ENCODE peak calls at places on chromosome 1, in ten cellular contexts. One of them, this sample, is unnamed. For H3K4me1, the result is how much of the 10 kb centered on the place peaks cover.

GRCh38 chr1:17165823-17166222 is 39.1 kb upstream of the PADI1 start:
- DNase-seq in HCT116: no peak
- DNase-seq in H1: no peak
- DNase-seq in transverse colon: no peak
- DNase-seq in stomach: no peak
- DNase-seq in K562: peak
- DNase-seq in GM12878: no peak
- DNase-seq in spleen: no peak
- DNase-seq in endothelial cell of umbilical vein: no peak
- DNase-seq in vagina: no peak
- DNase-seq in this sample: no peak

GRCh38 chr1:69947837-69948236 is 257.5 kb downstream of the LRRC40 start:
- DNase-seq in HCT116: no peak
- DNase-seq in H1: no peak
- DNase-seq in transverse colon: no peak
- DNase-seq in stomach: no peak
- DNase-seq in K562: no peak
- DNase-seq in GM12878: no peak
- DNase-seq in spleen: no peak
- DNase-seq in endothelial cell of umbilical vein: no peak
- DNase-seq in vagina: no peak
- DNase-seq in this sample: no peak

GRCh38 chr1:171484760-171485374 is 463 bp upstream of the PRRC2C start:
- DNase-seq in HCT116: no peak
- DNase-seq in H1: no peak
- DNase-seq in transverse colon: no peak
- DNase-seq in stomach: no peak
- DNase-seq in K562: no peak
- DNase-seq in GM12878: no peak
- DNase-seq in spleen: no peak
- DNase-seq in endothelial cell of umbilical vein: no peak
- DNase-seq in vagina: no peak
- DNase-seq in this sample: no peak

GRCh38 chr1:72438270-72438669 is 155.9 kb upstream of the NEGR1 start:
- DNase-seq in HCT116: no peak
- DNase-seq in H1: no peak
- DNase-seq in transverse colon: no peak
- DNase-seq in stomach: no peak
- DNase-seq in K562: no peak
- DNase-seq in GM12878: no peak
- DNase-seq in spleen: no peak
- DNase-seq in endothelial cell of umbilical vein: peak
- DNase-seq in vagina: no peak
- DNase-seq in this sample: no peak

GRCh38 chr1:230794431-230794830 is 47.2 kb downstream of the CAPN9 start:
- DNase-seq in HCT116: no peak
- DNase-seq in H1: no peak
- DNase-seq in transverse colon: no peak
- DNase-seq in stomach: no peak
- DNase-seq in K562: no peak
- DNase-seq in GM12878: no peak
- DNase-seq in spleen: no peak
- DNase-seq in endothelial cell of umbilical vein: no peak
- DNase-seq in vagina: peak
- DNase-seq in this sample: no peak

GRCh38 chr1:20105856-20106255 is 13.5 kb downstream of the PLA2G2D start:
- DNase-seq in HCT116: no peak
- DNase-seq in H1: no peak
- DNase-seq in transverse colon: no peak
- DNase-seq in stomach: no peak
- DNase-seq in K562: peak
- DNase-seq in GM12878: no peak
- DNase-seq in spleen: no peak
- DNase-seq in endothelial cell of umbilical vein: no peak
- DNase-seq in vagina: no peak
- DNase-seq in this sample: no peak

GRCh38 chr1:161720956-161721737 is at the start of gene FCRLB:
- DNase-seq in HCT116: no peak
- DNase-seq in H1: no peak
- DNase-seq in transverse colon: no peak
- DNase-seq in stomach: no peak
- DNase-seq in K562: no peak
- DNase-seq in GM12878: no peak
- DNase-seq in spleen: no peak
- DNase-seq in endothelial cell of umbilical vein: no peak
- DNase-seq in vagina: no peak
- DNase-seq in this sample: no peak

GRCh38 chr1:24949331-24949881 is 19.3 kb upstream of the RUNX3 start:
- DNase-seq in HCT116: no peak
- DNase-seq in H1: no peak
- DNase-seq in transverse colon: no peak
- DNase-seq in stomach: no peak
- DNase-seq in K562: no peak
- DNase-seq in GM12878: no peak
- DNase-seq in spleen: no peak
- DNase-seq in endothelial cell of umbilical vein: no peak
- DNase-seq in vagina: no peak
- DNase-seq in this sample: no peak

GRCh38 chr1:201468501-201468843 is 516 bp downstream of the PHLDA3 start:
- DNase-seq in HCT116: no peak
- DNase-seq in H1: no peak
- DNase-seq in transverse colon: no peak
- DNase-seq in stomach: peak
- DNase-seq in K562: no peak
- DNase-seq in GM12878: no peak
- DNase-seq in spleen: no peak
- DNase-seq in endothelial cell of umbilical vein: peak
- DNase-seq in vagina: no peak
- DNase-seq in this sample: no peak

GRCh38 chr1:201466492-201466891 is 2.5 kb downstream of the PHLDA3 start:
- DNase-seq in HCT116: no peak
- DNase-seq in H1: no peak
- DNase-seq in transverse colon: peak
- DNase-seq in stomach: peak
- DNase-seq in K562: no peak
- DNase-seq in GM12878: no peak
- DNase-seq in spleen: no peak
- DNase-seq in endothelial cell of umbilical vein: no peak
- DNase-seq in vagina: no peak
- DNase-seq in this sample: no peak

GRCh38 chr1:201463071-201463552 is 5.9 kb downstream of the PHLDA3 start:
- DNase-seq in HCT116: no peak
- DNase-seq in H1: no peak
- DNase-seq in transverse colon: no peak
- DNase-seq in stomach: no peak
- DNase-seq in K562: no peak
- DNase-seq in GM12878: no peak
- DNase-seq in spleen: no peak
- DNase-seq in endothelial cell of umbilical vein: no peak
- DNase-seq in vagina: no peak
- DNase-seq in this sample: no peak

GRCh38 chr1:201468844-201469644 is at the start of gene PHLDA3:
- DNase-seq in HCT116: no peak
- DNase-seq in H1: peak
- DNase-seq in transverse colon: peak
- DNase-seq in stomach: peak
- DNase-seq in K562: peak
- DNase-seq in GM12878: no peak
- DNase-seq in spleen: peak
- DNase-seq in endothelial cell of umbilical vein: peak
- DNase-seq in vagina: no peak
- DNase-seq in this sample: peak

DNA sequence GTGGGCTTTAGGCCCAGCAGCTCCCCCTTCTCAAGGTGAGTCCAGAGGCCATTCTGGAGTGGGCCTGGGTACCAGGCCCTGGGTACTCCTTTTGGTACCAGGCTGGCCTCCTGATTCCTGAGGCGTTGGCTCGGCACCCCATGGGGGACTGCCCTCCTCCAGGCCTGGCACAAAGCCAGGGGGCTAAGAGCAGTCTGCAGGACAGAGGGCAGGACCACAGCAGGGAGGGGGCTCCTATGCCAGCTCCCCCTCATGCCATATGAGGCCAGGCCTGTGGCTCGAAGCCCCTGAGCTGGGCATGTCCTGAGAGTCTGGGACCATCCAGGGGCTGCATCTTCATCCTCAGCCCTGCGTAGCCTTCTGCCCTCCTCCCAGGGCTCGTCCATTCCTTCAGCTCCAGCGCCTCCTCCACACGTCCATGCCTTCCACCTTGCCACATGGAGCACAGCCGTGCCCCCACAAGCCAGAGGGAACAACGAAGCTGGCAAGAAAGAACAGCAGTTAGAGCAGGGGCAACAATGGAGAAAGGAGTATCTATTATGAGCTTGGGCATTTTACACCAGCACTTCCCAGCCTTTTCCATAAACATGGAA is 3.2 kb downstream of the PHLDA3 start:
- DNase-seq in HCT116: no peak
- DNase-seq in H1: no peak
- DNase-seq in transverse colon: no peak
- DNase-seq in stomach: no peak
- DNase-seq in K562: no peak
- DNase-seq in GM12878: no peak
- DNase-seq in spleen: peak
- DNase-seq in endothelial cell of umbilical vein: no peak
- DNase-seq in vagina: no peak
- DNase-seq in this sample: no peak
- H3K4me1 ChIP-seq in HCT116: half or more
- H3K4me1 ChIP-seq in H1: under half
- H3K4me1 ChIP-seq in transverse colon: under half
- H3K4me1 ChIP-seq in stomach: half or more
- H3K4me1 ChIP-seq in K562: under half
- H3K4me1 ChIP-seq in GM12878: under half
- H3K4me1 ChIP-seq in spleen: under half
- H3K4me1 ChIP-seq in endothelial cell of umbilical vein: under half
- H3K4me1 ChIP-seq in vagina: half or more
- H3K4me1 ChIP-seq in this sample: under half

GRCh38 chr1:33501774-33502173 is 29.3 kb downstream of the ZSCAN20 start:
- DNase-seq in HCT116: no peak
- DNase-seq in H1: no peak
- DNase-seq in transverse colon: no peak
- DNase-seq in stomach: no peak
- DNase-seq in K562: peak
- DNase-seq in GM12878: no peak
- DNase-seq in spleen: no peak
- DNase-seq in endothelial cell of umbilical vein: no peak
- DNase-seq in vagina: no peak
- DNase-seq in this sample: no peak

GRCh38 chr1:33501309-33501708 is 28.9 kb downstream of the ZSCAN20 start:
- DNase-seq in HCT116: no peak
- DNase-seq in H1: no peak
- DNase-seq in transverse colon: no peak
- DNase-seq in stomach: no peak
- DNase-seq in K562: no peak
- DNase-seq in GM12878: no peak
- DNase-seq in spleen: no peak
- DNase-seq in endothelial cell of umbilical vein: no peak
- DNase-seq in vagina: no peak
- DNase-seq in this sample: no peak

GRCh38 chr1:33502726-33503125 is 30.3 kb downstream of the ZSCAN20 start:
- DNase-seq in HCT116: no peak
- DNase-seq in H1: no peak
- DNase-seq in transverse colon: no peak
- DNase-seq in stomach: no peak
- DNase-seq in K562: no peak
- DNase-seq in GM12878: no peak
- DNase-seq in spleen: no peak
- DNase-seq in endothelial cell of umbilical vein: no peak
- DNase-seq in vagina: no peak
- DNase-seq in this sample: no peak

GRCh38 chr1:33497410-33497809 is 25.0 kb downstream of the ZSCAN20 start:
- DNase-seq in HCT116: no peak
- DNase-seq in H1: no peak
- DNase-seq in transverse colon: no peak
- DNase-seq in stomach: no peak
- DNase-seq in K562: no peak
- DNase-seq in GM12878: no peak
- DNase-seq in spleen: no peak
- DNase-seq in endothelial cell of umbilical vein: no peak
- DNase-seq in vagina: no peak
- DNase-seq in this sample: no peak

DNA sequence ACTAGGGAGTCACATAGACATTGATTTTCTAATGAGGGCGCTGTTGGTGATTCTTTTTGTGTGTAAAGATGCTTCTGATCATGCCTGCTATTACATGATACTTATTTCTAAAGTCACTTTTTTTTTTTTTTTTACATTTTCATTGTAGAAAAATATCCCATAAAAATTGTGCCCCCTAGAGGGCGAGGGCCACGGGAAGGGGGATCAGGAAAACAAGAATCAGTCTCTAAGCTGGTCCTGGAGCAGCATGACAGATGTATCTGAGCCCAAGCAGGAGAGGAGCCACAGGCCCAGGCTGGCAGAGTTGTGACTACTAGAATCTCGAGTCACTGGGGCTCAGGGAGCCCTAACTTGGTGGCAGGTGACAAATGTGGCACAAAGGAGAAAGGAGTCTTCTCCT is 28.1 kb downstream of the ZSCAN20 start:
- DNase-seq in HCT116: no peak
- DNase-seq in H1: no peak
- DNase-seq in transverse colon: no peak
- DNase-seq in stomach: no peak
- DNase-seq in K562: no peak
- DNase-seq in GM12878: no peak
- DNase-seq in spleen: no peak
- DNase-seq in endothelial cell of umbilical vein: peak
- DNase-seq in vagina: no peak
- DNase-seq in this sample: no peak
- TF ChIP-seq POLR2AphosphoS5 in HCT116: no peak
- TF ChIP-seq POLR2AphosphoS5 in H1: no peak
- TF ChIP-seq POLR2AphosphoS5 in transverse colon: no peak
- TF ChIP-seq POLR2AphosphoS5 in stomach: no peak
- TF ChIP-seq POLR2AphosphoS5 in K562: no peak
- TF ChIP-seq POLR2AphosphoS5 in GM12878: no peak
- TF ChIP-seq POLR2AphosphoS5 in spleen: no peak
- TF ChIP-seq POLR2AphosphoS5 in endothelial cell of umbilical vein: no peak
- TF ChIP-seq POLR2AphosphoS5 in vagina: no peak
- TF ChIP-seq POLR2AphosphoS5 in this sample: no peak

GRCh38 chr1:201154389-201155165 is at the start of gene TMEM9:
- DNase-seq in HCT116: peak
- DNase-seq in H1: peak
- DNase-seq in transverse colon: peak
- DNase-seq in stomach: peak
- DNase-seq in K562: peak
- DNase-seq in GM12878: peak
- DNase-seq in spleen: peak
- DNase-seq in endothelial cell of umbilical vein: peak
- DNase-seq in vagina: peak
- DNase-seq in this sample: peak
- TF ChIP-seq POLR2A in HCT116: no peak
- TF ChIP-seq POLR2A in H1: peak
- TF ChIP-seq POLR2A in transverse colon: no peak
- TF ChIP-seq POLR2A in stomach: no peak
- TF ChIP-seq POLR2A in K562: peak
- TF ChIP-seq POLR2A in GM12878: no peak
- TF ChIP-seq POLR2A in spleen: no peak
- TF ChIP-seq POLR2A in endothelial cell of umbilical vein: no peak
- TF ChIP-seq POLR2A in vagina: no peak
- TF ChIP-seq POLR2A in this sample: peak

GRCh38 chr1:164589408-164589807 is 30.4 kb downstream of the PBX1 start:
- DNase-seq in HCT116: no peak
- DNase-seq in H1: no peak
- DNase-seq in transverse colon: no peak
- DNase-seq in stomach: no peak
- DNase-seq in K562: no peak
- DNase-seq in GM12878: no peak
- DNase-seq in spleen: no peak
- DNase-seq in endothelial cell of umbilical vein: no peak
- DNase-seq in vagina: no peak
- DNase-seq in this sample: no peak

GRCh38 chr1:164589961-164590507 is 31.1 kb downstream of the PBX1 start:
- DNase-seq in HCT116: no peak
- DNase-seq in H1: no peak
- DNase-seq in transverse colon: no peak
- DNase-seq in stomach: no peak
- DNase-seq in K562: no peak
- DNase-seq in GM12878: no peak
- DNase-seq in spleen: no peak
- DNase-seq in endothelial cell of umbilical vein: no peak
- DNase-seq in vagina: no peak
- DNase-seq in this sample: no peak

GRCh38 chr1:164588388-164589341 is 29.7 kb downstream of the PBX1 start:
- DNase-seq in HCT116: no peak
- DNase-seq in H1: no peak
- DNase-seq in transverse colon: peak
- DNase-seq in stomach: no peak
- DNase-seq in K562: no peak
- DNase-seq in GM12878: no peak
- DNase-seq in spleen: no peak
- DNase-seq in endothelial cell of umbilical vein: peak
- DNase-seq in vagina: no peak
- DNase-seq in this sample: peak

GRCh38 chr1:164586619-164587018 is 27.6 kb downstream of the PBX1 start:
- DNase-seq in HCT116: no peak
- DNase-seq in H1: no peak
- DNase-seq in transverse colon: no peak
- DNase-seq in stomach: no peak
- DNase-seq in K562: no peak
- DNase-seq in GM12878: no peak
- DNase-seq in spleen: no peak
- DNase-seq in endothelial cell of umbilical vein: no peak
- DNase-seq in vagina: no peak
- DNase-seq in this sample: no peak

GRCh38 chr1:164587617-164588367 is 28.8 kb downstream of the PBX1 start:
- DNase-seq in HCT116: no peak
- DNase-seq in H1: no peak
- DNase-seq in transverse colon: no peak
- DNase-seq in stomach: no peak
- DNase-seq in K562: no peak
- DNase-seq in GM12878: no peak
- DNase-seq in spleen: no peak
- DNase-seq in endothelial cell of umbilical vein: peak
- DNase-seq in vagina: no peak
- DNase-seq in this sample: no peak
- H3K4me1 ChIP-seq in HCT116: under half
- H3K4me1 ChIP-seq in H1: half or more
- H3K4me1 ChIP-seq in transverse colon: under half
- H3K4me1 ChIP-seq in stomach: under half
- H3K4me1 ChIP-seq in K562: under half
- H3K4me1 ChIP-seq in GM12878: under half
- H3K4me1 ChIP-seq in spleen: under half
- H3K4me1 ChIP-seq in endothelial cell of umbilical vein: under half
- H3K4me1 ChIP-seq in vagina: half or more
- H3K4me1 ChIP-seq in this sample: under half